ENCODE peak calls at places on chromosomes 2 and 18, in nine cellular contexts. One of them, this sample, is unnamed.

GRCh38 chr18:24398515-24398914 is 891 bp upstream of the OSBPL1A start:
- DNase-seq in iris pigment epithelial cell: peak; percentile 51
- DNase-seq in endothelial cell: peak; percentile 9
- DNase-seq in body of pancreas: no peak
- DNase-seq in psoas muscle: peak; percentile 32
- DNase-seq in aorta: no peak
- DNase-seq in activated CD8-positive, alpha-beta memory T cell treated with anti-CD3 and anti-CD28 coated beads, Interleukin-2, amount 50 U/mL, for 4 hours: no peak
- DNase-seq in SW480: no peak
- DNase-seq in HTR-8/SVneo: no peak
- DNase-seq in this sample: no peak

GRCh38 chr18:48892146-48892855 is 58.5 kb downstream of the SMAD7 start:
- DNase-seq in iris pigment epithelial cell: no peak
- DNase-seq in endothelial cell: no peak
- DNase-seq in body of pancreas: no peak
- DNase-seq in psoas muscle: no peak
- DNase-seq in aorta: no peak
- DNase-seq in activated CD8-positive, alpha-beta memory T cell treated with anti-CD3 and anti-CD28 coated beads, Interleukin-2, amount 50 U/mL, for 4 hours: no peak
- DNase-seq in SW480: no peak
- DNase-seq in HTR-8/SVneo: no peak
- DNase-seq in this sample: no peak

GRCh38 chr2:196086517-196087368 is 18.1 kb upstream of the DNAH7 start:
- DNase-seq in iris pigment epithelial cell: no peak
- DNase-seq in endothelial cell: no peak
- DNase-seq in body of pancreas: no peak
- DNase-seq in psoas muscle: no peak
- DNase-seq in aorta: no peak
- DNase-seq in activated CD8-positive, alpha-beta memory T cell treated with anti-CD3 and anti-CD28 coated beads, Interleukin-2, amount 50 U/mL, for 4 hours: no peak
- DNase-seq in SW480: no peak
- DNase-seq in HTR-8/SVneo: no peak
- DNase-seq in this sample: no peak

GRCh38 chr2:215431290-215431689 is 4.6 kb downstream of the FN1 start:
- DNase-seq in iris pigment epithelial cell: peak; percentile 18
- DNase-seq in endothelial cell: no peak
- DNase-seq in body of pancreas: no peak
- DNase-seq in psoas muscle: no peak
- DNase-seq in aorta: no peak
- DNase-seq in activated CD8-positive, alpha-beta memory T cell treated with anti-CD3 and anti-CD28 coated beads, Interleukin-2, amount 50 U/mL, for 4 hours: no peak
- DNase-seq in SW480: no peak
- DNase-seq in HTR-8/SVneo: no peak
- DNase-seq in this sample: no peak

GRCh38 chr18:26103579-26103978 is 13.2 kb upstream of the SS18 start:
- DNase-seq in iris pigment epithelial cell: no peak
- DNase-seq in endothelial cell: peak; percentile 53
- DNase-seq in body of pancreas: peak; percentile 33
- DNase-seq in psoas muscle: no peak
- DNase-seq in aorta: no peak
- DNase-seq in activated CD8-positive, alpha-beta memory T cell treated with anti-CD3 and anti-CD28 coated beads, Interleukin-2, amount 50 U/mL, for 4 hours: peak; percentile 32
- DNase-seq in SW480: no peak
- DNase-seq in HTR-8/SVneo: no peak
- DNase-seq in this sample: no peak

GRCh38 chr18:28576941-28577340 is 400.0 kb upstream of the CDH2 start:
- DNase-seq in iris pigment epithelial cell: no peak
- DNase-seq in endothelial cell: no peak
- DNase-seq in body of pancreas: no peak
- DNase-seq in psoas muscle: no peak
- DNase-seq in aorta: no peak
- DNase-seq in activated CD8-positive, alpha-beta memory T cell treated with anti-CD3 and anti-CD28 coated beads, Interleukin-2, amount 50 U/mL, for 4 hours: no peak
- DNase-seq in SW480: no peak
- DNase-seq in HTR-8/SVneo: no peak
- DNase-seq in this sample: no peak

GRCh38 chr2:18483896-18484295 is 76.6 kb downstream of the RDH14 start:
- DNase-seq in iris pigment epithelial cell: peak; percentile 26
- DNase-seq in endothelial cell: no peak
- DNase-seq in body of pancreas: no peak
- DNase-seq in psoas muscle: peak; percentile 16
- DNase-seq in aorta: no peak
- DNase-seq in activated CD8-positive, alpha-beta memory T cell treated with anti-CD3 and anti-CD28 coated beads, Interleukin-2, amount 50 U/mL, for 4 hours: no peak
- DNase-seq in SW480: no peak
- DNase-seq in HTR-8/SVneo: no peak
- DNase-seq in this sample: no peak

GRCh38 chr18:688322-688721 is 24.1 kb downstream of the ENOSF1 start:
- DNase-seq in iris pigment epithelial cell: no peak
- DNase-seq in endothelial cell: no peak
- DNase-seq in body of pancreas: no peak
- DNase-seq in psoas muscle: no peak
- DNase-seq in aorta: no peak
- DNase-seq in activated CD8-positive, alpha-beta memory T cell treated with anti-CD3 and anti-CD28 coated beads, Interleukin-2, amount 50 U/mL, for 4 hours: no peak
- DNase-seq in SW480: no peak
- DNase-seq in HTR-8/SVneo: no peak
- DNase-seq in this sample: no peak

GRCh38 chr2:235776531-235776930 is 282.7 kb downstream of the AGAP1 start:
- DNase-seq in iris pigment epithelial cell: no peak
- DNase-seq in endothelial cell: no peak
- DNase-seq in body of pancreas: no peak
- DNase-seq in psoas muscle: no peak
- DNase-seq in aorta: no peak
- DNase-seq in activated CD8-positive, alpha-beta memory T cell treated with anti-CD3 and anti-CD28 coated beads, Interleukin-2, amount 50 U/mL, for 4 hours: no peak
- DNase-seq in SW480: no peak
- DNase-seq in HTR-8/SVneo: no peak
- DNase-seq in this sample: no peak

GRCh38 chr2:88671786-88672427 is 19.6 kb upstream of the RPIA start:
- DNase-seq in iris pigment epithelial cell: peak; percentile 65
- DNase-seq in endothelial cell: peak; percentile 11
- DNase-seq in body of pancreas: no peak
- DNase-seq in psoas muscle: no peak
- DNase-seq in aorta: no peak
- DNase-seq in activated CD8-positive, alpha-beta memory T cell treated with anti-CD3 and anti-CD28 coated beads, Interleukin-2, amount 50 U/mL, for 4 hours: no peak
- DNase-seq in SW480: peak; percentile 80
- DNase-seq in HTR-8/SVneo: peak; percentile 70
- DNase-seq in this sample: no peak

GRCh38 chr2:85286913-85287312 is 40.9 kb downstream of the TGOLN2 start:
- DNase-seq in iris pigment epithelial cell: no peak
- DNase-seq in endothelial cell: no peak
- DNase-seq in body of pancreas: no peak
- DNase-seq in psoas muscle: no peak
- DNase-seq in aorta: no peak
- DNase-seq in activated CD8-positive, alpha-beta memory T cell treated with anti-CD3 and anti-CD28 coated beads, Interleukin-2, amount 50 U/mL, for 4 hours: no peak
- DNase-seq in SW480: no peak
- DNase-seq in HTR-8/SVneo: no peak
- DNase-seq in this sample: no peak

This sample was measured in vagina.